ENCODE peak calls at places on chromosomes 4 and X, in four cellular contexts. One of them, this sample, is unnamed.

GRCh38 chr4:42281324-42282020 is 115.8 kb upstream of the SHISA3 start:
- DNase-seq in Ammon's horn: no peak
- DNase-seq in T-helper 1 cell: no peak
- DNase-seq in fibroblast of the conjunctiva: no peak
- DNase-seq in this sample: no peak

GRCh38 chrX:45050558-45050957 is 150.1 kb downstream of the DIPK2B start:
- DNase-seq in Ammon's horn: no peak
- DNase-seq in T-helper 1 cell: no peak
- DNase-seq in fibroblast of the conjunctiva: no peak
- DNase-seq in this sample: no peak

GRCh38 chr4:18021720-18022571 is at the start of gene LCORL:
- DNase-seq in Ammon's horn: peak
- DNase-seq in T-helper 1 cell: peak
- DNase-seq in fibroblast of the conjunctiva: peak
- DNase-seq in this sample: peak

GRCh38 chr4:128524311-128524710 is 236.7 kb upstream of the PGRMC2 start:
- DNase-seq in Ammon's horn: no peak
- DNase-seq in T-helper 1 cell: no peak
- DNase-seq in fibroblast of the conjunctiva: peak
- DNase-seq in this sample: no peak

GRCh38 chrX:8140986-8141385 is 30.1 kb downstream of the VCX2 start:
- DNase-seq in Ammon's horn: no peak
- DNase-seq in T-helper 1 cell: no peak
- DNase-seq in fibroblast of the conjunctiva: no peak
- DNase-seq in this sample: no peak

GRCh38 chr4:122663814-122664610 is 43.1 kb upstream of the IL21 start:
- DNase-seq in Ammon's horn: no peak
- DNase-seq in T-helper 1 cell: peak
- DNase-seq in fibroblast of the conjunctiva: no peak
- DNase-seq in this sample: no peak

GRCh38 chr4:152896819-152897218 is 39.3 kb upstream of the FHDC1 start:
- DNase-seq in Ammon's horn: no peak
- DNase-seq in T-helper 1 cell: no peak
- DNase-seq in fibroblast of the conjunctiva: no peak
- DNase-seq in this sample: no peak

GRCh38 chrX:68163446-68163845 is 269.8 kb downstream of the OPHN1 start:
- DNase-seq in Ammon's horn: no peak
- DNase-seq in T-helper 1 cell: no peak
- DNase-seq in fibroblast of the conjunctiva: no peak
- DNase-seq in this sample: no peak

GRCh38 chrX:47216393-47216925 is 2.0 kb upstream of the CDK16 start:
- DNase-seq in Ammon's horn: no peak
- DNase-seq in T-helper 1 cell: no peak
- DNase-seq in fibroblast of the conjunctiva: no peak
- DNase-seq in this sample: no peak

GRCh38 chrX:63810746-63811145 is 25.7 kb upstream of the ARHGEF9 start:
- DNase-seq in Ammon's horn: no peak
- DNase-seq in T-helper 1 cell: no peak
- DNase-seq in fibroblast of the conjunctiva: no peak
- DNase-seq in this sample: no peak

GRCh38 chr4:47650584-47651130 is 165.6 kb downstream of the ATP10D start:
- DNase-seq in Ammon's horn: no peak
- DNase-seq in T-helper 1 cell: no peak
- DNase-seq in fibroblast of the conjunctiva: no peak
- DNase-seq in this sample: no peak

GRCh38 chr4:6730603-6731300 is 14.8 kb downstream of the BLOC1S4 start:
- DNase-seq in Ammon's horn: no peak
- DNase-seq in T-helper 1 cell: no peak
- DNase-seq in fibroblast of the conjunctiva: no peak
- DNase-seq in this sample: no peak

GRCh38 chr4:157270108-157270507 is 49.6 kb downstream of the GRIA2 start:
- DNase-seq in Ammon's horn: no peak
- DNase-seq in T-helper 1 cell: no peak
- DNase-seq in fibroblast of the conjunctiva: no peak
- DNase-seq in this sample: no peak

GRCh38 chr4:127006509-127006908 is 626.2 kb upstream of the INTU start:
- DNase-seq in Ammon's horn: peak
- DNase-seq in T-helper 1 cell: no peak
- DNase-seq in fibroblast of the conjunctiva: peak
- DNase-seq in this sample: no peak

GRCh38 chrX:153974726-153975286 is 2.3 kb downstream of the TMEM187 start:
- DNase-seq in Ammon's horn: no peak
- DNase-seq in T-helper 1 cell: no peak
- DNase-seq in fibroblast of the conjunctiva: no peak
- DNase-seq in this sample: no peak

GRCh38 chr4:169282429-169283113 is 11.8 kb upstream of the SH3RF1 start:
- DNase-seq in Ammon's horn: no peak
- DNase-seq in T-helper 1 cell: no peak
- DNase-seq in fibroblast of the conjunctiva: no peak
- DNase-seq in this sample: no peak

GRCh38 chrX:15188039-15188438 is 81.8 kb downstream of the ASB9 start:
- DNase-seq in Ammon's horn: no peak
- DNase-seq in T-helper 1 cell: no peak
- DNase-seq in fibroblast of the conjunctiva: no peak
- DNase-seq in this sample: no peak

GRCh38 chrX:69318651-69319305 is 153.5 kb upstream of the PJA1 start:
- DNase-seq in Ammon's horn: no peak
- DNase-seq in T-helper 1 cell: no peak
- DNase-seq in fibroblast of the conjunctiva: no peak
- DNase-seq in this sample: no peak

GRCh38 chrX:71128915-71129765 is 10.7 kb downstream of the MED12 start:
- DNase-seq in Ammon's horn: peak
- DNase-seq in T-helper 1 cell: peak
- DNase-seq in fibroblast of the conjunctiva: peak
- DNase-seq in this sample: peak

GRCh38 chr4:97593248-97593647 is 550.0 kb downstream of the STPG2 start:
- DNase-seq in Ammon's horn: no peak
- DNase-seq in T-helper 1 cell: no peak
- DNase-seq in fibroblast of the conjunctiva: no peak
- DNase-seq in this sample: no peak

GRCh38 chr4:8707045-8707781 is 114.6 kb downstream of the CPZ start:
- DNase-seq in Ammon's horn: no peak
- DNase-seq in T-helper 1 cell: no peak
- DNase-seq in fibroblast of the conjunctiva: no peak
- DNase-seq in this sample: no peak

GRCh38 chr4:143225167-143225566 is 40.5 kb downstream of the USP38 start:
- DNase-seq in Ammon's horn: no peak
- DNase-seq in T-helper 1 cell: no peak
- DNase-seq in fibroblast of the conjunctiva: no peak
- DNase-seq in this sample: no peak

GRCh38 chr4:2936773-2937145 is 26.4 kb downstream of the NOP14 start:
- DNase-seq in Ammon's horn: peak
- DNase-seq in T-helper 1 cell: peak
- DNase-seq in fibroblast of the conjunctiva: no peak
- DNase-seq in this sample: peak

GRCh38 chr4:82201805-82202636 is 171.8 kb downstream of the HNRNPD start:
- DNase-seq in Ammon's horn: peak
- DNase-seq in T-helper 1 cell: peak
- DNase-seq in fibroblast of the conjunctiva: peak
- DNase-seq in this sample: peak

GRCh38 chr4:151785484-151786157 is 24.8 kb upstream of the GATB start:
- DNase-seq in Ammon's horn: no peak
- DNase-seq in T-helper 1 cell: no peak
- DNase-seq in fibroblast of the conjunctiva: no peak
- DNase-seq in this sample: no peak

GRCh38 chr4:100806988-100807387 is 289.2 kb upstream of the EMCN start:
- DNase-seq in Ammon's horn: no peak
- DNase-seq in T-helper 1 cell: no peak
- DNase-seq in fibroblast of the conjunctiva: no peak
- DNase-seq in this sample: no peak

GRCh38 chrX:27444093-27444908 is 18.8 kb downstream of the PPP4R3C start:
- DNase-seq in Ammon's horn: no peak
- DNase-seq in T-helper 1 cell: peak
- DNase-seq in fibroblast of the conjunctiva: no peak
- DNase-seq in this sample: no peak

GRCh38 chr4:27702710-27703431 is 842.2 kb downstream of the STIM2 start:
- DNase-seq in Ammon's horn: peak
- DNase-seq in T-helper 1 cell: no peak
- DNase-seq in fibroblast of the conjunctiva: no peak
- DNase-seq in this sample: no peak